ENCODE peak calls at places on chromosomes 1 and 21, in five cellular contexts. E, O, P, D and U are unnamed samples.

GRCh38 chr1:231828182-231828920 is 201.8 kb downstream of the DISC1 start:
- DNase-seq in D (no peak), E (no peak), O (no peak), P (peak; percentile 86), U (peak; percentile 34)

GRCh38 chr1:49627781-49628180 is 396.0 kb downstream of the AGBL4 start:
- DNase-seq in D (no peak), P (no peak), O (no peak), E (no peak), U (no peak)

GRCh38 chr1:151653397-151653796 is 41.5 kb downstream of the SNX27 start:
- DNase-seq in P (no peak), O (no peak), D (no peak), E (no peak), U (no peak)

GRCh38 chr21:40466893-40467483 is 380.0 kb downstream of the DSCAM start:
- DNase-seq in D (no peak), E (no peak), O (no peak), P (no peak), U (peak; percentile 15)

GRCh38 chr1:165397945-165398344 is 41.4 kb upstream of the LMX1A start:
- DNase-seq in P (peak; percentile 9), E (no peak), D (no peak), O (no peak), U (no peak)

GRCh38 chr1:81377406-81377805 is 423.3 kb upstream of the ADGRL2 start:
- DNase-seq in D (no peak), O (no peak), P (no peak), E (no peak), U (no peak)

GRCh38 chr1:11643782-11644181 is 10.4 kb downstream of the FBXO2 start:
- DNase-seq in P (no peak), D (no peak), O (no peak), E (no peak), U (no peak)

GRCh38 chr21:29704719-29705118 is 235.1 kb downstream of the GRIK1 start:
- DNase-seq in E (no peak), D (no peak), O (no peak), P (no peak), U (no peak)

GRCh38 chr1:37475380-37476086 is 1.2 kb downstream of the ZC3H12A start:
- DNase-seq in E (no peak), P (no peak), D (no peak), O (no peak), U (peak; percentile 38)

GRCh38 chr1:27831568-27832410 is 1.2 kb downstream of the PPP1R8 start:
- DNase-seq in D (no peak), O (no peak), P (no peak), E (no peak), U (no peak)

GRCh38 chr1:216686860-216687545 is 36.2 kb downstream of the ESRRG start:
- DNase-seq in P (no peak), E (no peak), D (no peak), O (no peak), U (no peak)

GRCh38 chr1:186188004-186188539 is 187.0 kb downstream of the TPR start:
- DNase-seq in P (peak; percentile 97), E (no peak), O (no peak), D (no peak), U (no peak)

GRCh38 chr1:46556822-46557221 is 5.4 kb upstream of the KNCN start:
- DNase-seq in O (no peak), D (no peak), E (no peak), P (peak; percentile 28), U (no peak)

GRCh38 chr1:151012684-151013471 is 4.6 kb downstream of the PRUNE1 start:
- DNase-seq in D (no peak), O (no peak), E (no peak), P (no peak), U (no peak)

GRCh38 chr1:202281316-202282016 is 60.3 kb downstream of the UBE2T start:
- DNase-seq in E (no peak), P (peak; percentile 66), O (no peak), D (no peak), U (no peak)

GRCh38 chr21:33355355-33355754 is 30.6 kb downstream of the IFNAR1 start:
- DNase-seq in E (no peak), P (no peak), O (no peak), D (no peak), U (no peak)

GRCh38 chr1:9728451-9729295 is 77.1 kb downstream of the PIK3CD start:
- DNase-seq in P (no peak), D (no peak), E (no peak), O (peak; percentile 28), U (no peak)

GRCh38 chr1:179046808-179047636 is 21.3 kb downstream of the FAM20B start:
- DNase-seq in E (no peak), P (no peak), D (no peak), O (no peak), U (no peak)

GRCh38 chr1:230661976-230662375 is 19.7 kb downstream of the COG2 start:
- DNase-seq in P (no peak), O (no peak), D (no peak), E (no peak), U (no peak)

GRCh38 chr1:54134301-54134700 is 18.5 kb downstream of the CDCP2 start:
- DNase-seq in P (no peak), D (no peak), E (no peak), O (no peak), U (no peak)

GRCh38 chr1:14366361-14367018 is 232.0 kb upstream of the KAZN start:
- DNase-seq in O (no peak), E (no peak), P (no peak), D (no peak), U (no peak)

GRCh38 chr1:54772951-54773350 is 8.6 kb upstream of the PARS2 start:
- DNase-seq in E (no peak), P (no peak), D (no peak), O (no peak), U (no peak)

GRCh38 chr1:242827538-242827937 is 303.0 kb upstream of the PLD5 start:
- DNase-seq in D (no peak), E (no peak), O (no peak), P (peak; percentile 42), U (no peak)

GRCh38 chr1:17251699-17252376 is 2.9 kb downstream of the PADI3 start:
- DNase-seq in P (peak; percentile 57), E (no peak), O (no peak), D (no peak), U (no peak)

GRCh38 chr21:35561076-35561475 is 499.2 kb downstream of the SETD4 start:
- DNase-seq in E (no peak), P (no peak), D (no peak), O (no peak), U (no peak)

GRCh38 chr1:46405724-46406123 is 11.6 kb downstream of the FAAH start:
- DNase-seq in O (no peak), P (no peak), E (no peak), D (no peak), U (no peak)

GRCh38 chr1:27966402-27967105 is 6.8 kb downstream of the XKR8 start:
- DNase-seq in O (no peak), P (no peak), D (no peak), E (no peak), U (no peak)

GRCh38 chr1:156471496-156472490 is 28.8 kb downstream of the MEF2D start:
- DNase-seq in E (no peak), O (no peak), P (no peak), D (no peak), U (peak; percentile 99)